ENCODE peak calls at places on chromosomes 11 and 22, in seven cellular contexts. P, F, I, O, M, W and V are unnamed samples.

GRCh38 chr11:96257972-96258951 is 84.7 kb downstream of the MAML2 start:
- DNase-seq in P (no peak), F (no peak), I (no peak), O (peak; percentile 62), M (peak; percentile 55), W (no peak), V (no peak)

GRCh38 chr22:36862251-36863242 is 1.7 kb downstream of the NCF4 start:
- DNase-seq in P (no peak), F (no peak), I (no peak), O (no peak), M (no peak), W (peak; percentile 50), V (no peak)

GRCh38 chr11:27720277-27720830 is 20.1 kb upstream of the BDNF start:
- DNase-seq in P (peak; percentile 86), F (peak; percentile 29), I (peak; percentile 67), O (peak; percentile 58), M (no peak), W (no peak), V (peak; percentile 62)

GRCh38 chr11:95337175-95337957 is 106.4 kb upstream of the SESN3 start:
- DNase-seq in P (peak; percentile 52), F (peak; percentile 85), I (no peak), O (peak; percentile 73), M (peak; percentile 36), W (no peak), V (no peak)

GRCh38 chr11:113114452-113115027 is 153.3 kb downstream of the NCAM1 start:
- DNase-seq in P (peak; percentile 79), F (peak; percentile 47), I (no peak), O (peak; percentile 46), M (no peak), W (no peak), V (peak; percentile 49)

GRCh38 chr22:37448521-37449150 is 21.4 kb upstream of the ELFN2 start:
- DNase-seq in P (no peak), F (peak; percentile 54), I (no peak), O (no peak), M (no peak), W (no peak), V (no peak)

GRCh38 chr22:30205281-30206115 is 41.1 kb downstream of the LIF start:
- DNase-seq in P (peak; percentile 72), F (peak; percentile 81), I (peak; percentile 91), O (peak; percentile 95), M (peak; percentile 81), W (peak; percentile 73), V (peak; percentile 48)

GRCh38 chr11:112724194-112724790 is 236.9 kb upstream of the NCAM1 start:
- DNase-seq in P (no peak), F (no peak), I (no peak), O (no peak), M (no peak), W (no peak), V (peak; percentile 39)

GRCh38 chr22:46454233-46454909 is 83.0 kb downstream of the CELSR1 start:
- DNase-seq in P (no peak), F (peak; percentile 53), I (no peak), O (no peak), M (no peak), W (no peak), V (no peak)

GRCh38 chr11:18618341-18619025 is 15.7 kb downstream of the SPTY2D1 start:
- DNase-seq in P (no peak), F (no peak), I (no peak), O (peak; percentile 72), M (no peak), W (no peak), V (no peak)

GRCh38 chr11:47523491-47524199 is 29.3 kb downstream of the CELF1 start:
- DNase-seq in P (peak; percentile 71), F (peak; percentile 83), I (peak; percentile 67), O (peak; percentile 83), M (peak; percentile 55), W (peak; percentile 70), V (no peak)

GRCh38 chr11:15889972-15890371 is 466.4 kb downstream of the SOX6 start:
- DNase-seq in P (no peak), F (no peak), I (no peak), O (peak; percentile 85), M (no peak), W (no peak), V (no peak)

GRCh38 chr11:35842958-35843357 is 100.9 kb upstream of the LDLRAD3 start:
- DNase-seq in P (peak; percentile 12), F (no peak), I (no peak), O (no peak), M (no peak), W (no peak), V (no peak)

GRCh38 chr22:21712751-21713427 is 22.7 kb downstream of the YPEL1 start:
- DNase-seq in P (peak; percentile 82), F (peak; percentile 53), I (peak; percentile 70), O (peak; percentile 69), M (peak; percentile 75), W (peak; percentile 58), V (peak; percentile 88)

GRCh38 chr11:69958308-69958707 is 119.8 kb upstream of the ANO1 start:
- DNase-seq in P (peak; percentile 54), F (no peak), I (no peak), O (peak; percentile 91), M (no peak), W (no peak), V (no peak)

GRCh38 chr11:112097734-112098528 is 11.3 kb downstream of the SDHD start:
- DNase-seq in P (no peak), F (no peak), I (no peak), O (no peak), M (no peak), W (no peak), V (no peak)

GRCh38 chr22:23242473-23243001 is 62.2 kb downstream of the BCR start:
- DNase-seq in P (peak; percentile 53), F (no peak), I (no peak), O (peak; percentile 58), M (no peak), W (no peak), V (no peak)

GRCh38 chr22:23238707-23239106 is 58.4 kb downstream of the BCR start:
- DNase-seq in P (no peak), F (no peak), I (no peak), O (no peak), M (no peak), W (no peak), V (no peak)

GRCh38 chr22:23239429-23239828 is 59.1 kb downstream of the BCR start:
- DNase-seq in P (no peak), F (no peak), I (no peak), O (no peak), M (no peak), W (no peak), V (no peak)

GRCh38 chr22:23241562-23242472 is 61.5 kb downstream of the BCR start:
- DNase-seq in P (no peak), F (no peak), I (no peak), O (no peak), M (no peak), W (no peak), V (no peak)

DNA sequence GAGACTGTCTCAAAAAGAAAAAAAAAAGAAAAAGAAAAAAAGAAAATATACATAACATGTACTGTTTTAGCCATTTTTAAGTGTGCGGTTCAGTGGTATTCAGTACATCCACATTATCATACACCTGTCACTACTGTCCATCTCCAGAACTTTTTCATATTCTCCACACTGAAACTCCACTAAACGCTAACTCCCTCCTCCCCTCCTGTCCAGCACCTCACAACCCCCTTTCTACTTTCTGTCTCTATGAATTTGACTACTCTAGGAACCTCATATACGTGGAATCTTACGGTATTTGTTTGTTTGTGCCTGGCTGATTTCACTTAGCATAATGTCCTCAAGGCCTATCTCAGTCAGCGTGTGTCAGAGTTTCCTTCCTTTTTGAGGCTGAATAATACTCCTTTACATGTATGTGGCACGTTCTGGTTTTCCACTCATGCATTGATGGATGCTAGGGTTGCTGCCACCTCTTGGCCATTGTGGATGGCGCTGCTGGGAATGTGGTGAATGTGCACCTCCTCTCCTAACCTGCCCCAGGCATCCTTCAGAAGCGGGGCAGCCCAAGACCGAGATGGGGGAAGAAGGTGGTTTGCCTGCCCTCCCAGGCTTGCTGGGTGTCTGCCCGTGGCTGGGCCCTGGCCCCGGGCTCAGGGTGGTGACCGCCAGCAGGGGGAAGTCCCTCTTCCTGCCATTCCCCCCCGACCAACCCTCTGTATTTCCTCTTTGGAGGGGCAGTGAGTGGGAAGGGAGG is 60.5 kb downstream of the BCR start:
- DNase-seq in P (no peak), F (peak; percentile 75), I (peak; percentile 7), O (no peak), M (no peak), W (no peak), V (peak; percentile 57)
- TF ChIP-seq CTCF in P (peak; percentile 26), F (peak; percentile 60), I (no peak), O (peak; percentile 25), M (peak; percentile 36), W (no peak), V (peak; percentile 39)

DNA sequence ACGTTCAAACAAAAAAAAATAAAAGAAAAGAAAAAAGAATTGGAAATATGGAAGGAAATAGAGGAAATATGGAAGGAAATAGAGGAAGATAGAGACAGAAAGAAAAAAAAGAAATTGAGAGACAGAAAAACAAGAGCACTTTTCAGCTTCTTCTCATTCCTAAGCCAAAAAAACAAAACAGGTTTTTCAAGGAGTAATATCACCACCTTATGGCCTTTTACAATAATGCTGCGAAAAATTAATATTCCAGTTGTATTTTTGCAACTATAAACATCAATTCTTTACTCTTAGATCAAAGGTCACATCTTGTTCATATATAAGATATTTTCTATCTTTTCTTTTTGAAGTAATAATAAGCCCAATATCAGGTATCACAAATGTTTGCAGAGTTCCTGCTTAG is 328.3 kb downstream of the FAT3 start:
- DNase-seq in P (no peak), F (peak; percentile 12), I (no peak), O (no peak), M (no peak), W (no peak), V (no peak)
- TF ChIP-seq CTCF in P (peak; percentile 54), F (peak; percentile 5), I (peak; percentile 31), O (no peak), M (no peak), W (no peak), V (peak; percentile 67)

GRCh38 chr11:79413258-79413657 is 27.6 kb downstream of the TENM4 start:
- DNase-seq in P (peak; percentile 80), F (peak; percentile 56), I (no peak), O (peak; percentile 92), M (peak; percentile 52), W (peak; percentile 75), V (peak; percentile 77)
- TF ChIP-seq CTCF in P (no peak), F (no peak), I (no peak), O (peak; percentile 3), M (no peak), W (no peak), V (no peak)

DNA sequence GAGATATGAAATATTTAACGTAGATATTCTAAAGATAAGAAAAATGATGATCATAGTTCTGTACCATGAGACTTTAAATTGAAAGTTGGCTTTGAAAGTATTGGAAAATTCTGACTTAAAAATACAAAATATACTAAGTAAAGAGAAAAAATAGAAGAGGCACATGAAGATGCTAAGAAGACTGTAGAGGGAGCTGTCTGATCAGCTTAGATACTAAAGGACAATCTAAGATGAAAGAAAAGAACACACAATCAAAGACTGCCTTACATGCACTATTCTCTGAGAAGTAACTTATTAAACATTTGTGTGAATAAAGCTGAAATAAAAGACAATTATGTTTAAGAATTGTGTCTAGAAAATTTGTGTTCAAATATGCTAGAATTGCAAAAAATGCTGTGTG is 55.1 kb downstream of the RBMXL2 start:
- DNase-seq in P (peak; percentile 42), F (peak; percentile 60), I (no peak), O (no peak), M (no peak), W (no peak), V (no peak)
- TF ChIP-seq CTCF in P (peak; percentile 70), F (peak; percentile 36), I (peak; percentile 38), O (no peak), M (no peak), W (no peak), V (peak; percentile 54)